ENCODE peak calls at places on chromosomes 1 and 21, in six cellular contexts. A, W, I, Q, K and M are unnamed samples. For H3K36me3, the result is how much of the 10 kb centered on the place peaks cover.

GRCh38 chr1:247895163-247895637 is at the start of gene OR2W3:
- DNase-seq in A (no peak), W (no peak), I (no peak), Q (no peak), K (no peak), M (no peak)

GRCh38 chr1:49298304-49298703 is 521.6 kb upstream of the BEND5 start:
- DNase-seq in A (no peak), W (no peak), I (no peak), Q (no peak), K (no peak), M (no peak)

GRCh38 chr1:216914974-216915373 is 191.7 kb upstream of the ESRRG start:
- DNase-seq in A (no peak), W (no peak), I (peak), Q (no peak), K (no peak), M (no peak)

GRCh38 chr1:115458426-115459114 is 120.5 kb upstream of the NGF start:
- DNase-seq in A (no peak), W (no peak), I (no peak), Q (no peak), K (no peak), M (no peak)

GRCh38 chr1:226872455-226872854 is 2.0 kb downstream of the PSEN2 start:
- DNase-seq in A (no peak), W (no peak), I (peak), Q (no peak), K (no peak), M (no peak)

GRCh38 chr1:22645936-22646335 is 2.5 kb downstream of the C1QC start:
- DNase-seq in A (no peak), W (no peak), I (no peak), Q (no peak), K (no peak), M (no peak)

GRCh38 chr1:110039641-110040040 is 5.2 kb downstream of the STRIP1 start:
- DNase-seq in A (no peak), W (no peak), I (no peak), Q (no peak), K (no peak), M (no peak)

GRCh38 chr1:47533176-47534039 is 95.6 kb downstream of the FOXD2 start:
- DNase-seq in A (peak), W (peak), I (peak), Q (peak), K (peak), M (peak)

GRCh38 chr1:201937624-201938212 is 8.6 kb downstream of the LMOD1 start:
- DNase-seq in A (no peak), W (no peak), I (peak), Q (no peak), K (no peak), M (no peak)

GRCh38 chr1:200118779-200119505 is 91.4 kb downstream of the NR5A2 start:
- DNase-seq in A (no peak), W (no peak), I (no peak), Q (no peak), K (no peak), M (no peak)

GRCh38 chr1:167066333-167067122 is 23.6 kb downstream of the GPA33 start:
- DNase-seq in A (peak), W (peak), I (peak), Q (peak), K (peak), M (peak)

GRCh38 chr21:33642896-33643657 is 776 bp downstream of the ITSN1 start:
- DNase-seq in A (peak), W (peak), I (peak), Q (peak), K (peak), M (no peak)

GRCh38 chr1:147613506-147613905 is 56.8 kb downstream of the ACP6 start:
- DNase-seq in A (no peak), W (no peak), I (peak), Q (no peak), K (no peak), M (no peak)

GRCh38 chr1:6544831-6545230 is 9.5 kb downstream of the NOL9 start:
- DNase-seq in A (no peak), W (no peak), I (no peak), Q (no peak), K (no peak), M (no peak)

GRCh38 chr1:56520202-56520601 is 59.2 kb downstream of the PLPP3 start:
- DNase-seq in A (no peak), W (no peak), I (no peak), Q (no peak), K (no peak), M (no peak)
- H3K36me3 ChIP-seq in A (under half), W (under half), I (under half), Q (under half), K (under half), M (under half)

DNA sequence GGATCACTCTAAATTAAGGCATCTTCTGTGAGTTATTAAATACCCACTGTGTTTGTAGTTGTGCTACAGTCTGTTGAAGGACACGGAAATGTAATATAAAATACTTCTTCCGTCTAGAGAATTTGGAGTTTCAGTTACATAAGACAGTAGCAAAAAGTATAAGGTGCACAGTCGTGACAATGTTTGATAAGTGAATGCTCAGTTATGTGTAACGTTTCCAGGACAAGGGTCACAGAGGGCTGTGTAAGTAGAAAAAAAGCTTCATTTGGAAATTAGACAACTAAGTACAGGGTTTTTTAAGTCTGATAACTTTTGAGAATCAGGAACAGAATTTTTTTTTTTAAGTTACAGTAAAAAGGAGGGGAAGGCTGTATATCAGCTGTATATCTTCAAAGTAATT is 27.5 kb downstream of the SRSF11 start:
- DNase-seq in A (no peak), W (no peak), I (no peak), Q (no peak), K (no peak), M (no peak)
- H3K36me3 ChIP-seq in A (half or more), W (under half), I (under half), Q (under half), K (under half), M (under half)

GRCh38 chr1:197391303-197392226 is 123.5 kb downstream of the CRB1 start:
- DNase-seq in A (no peak), W (no peak), I (no peak), Q (no peak), K (no peak), M (no peak)
- H3K36me3 ChIP-seq in A (under half), W (under half), I (under half), Q (under half), K (under half), M (under half)

DNA sequence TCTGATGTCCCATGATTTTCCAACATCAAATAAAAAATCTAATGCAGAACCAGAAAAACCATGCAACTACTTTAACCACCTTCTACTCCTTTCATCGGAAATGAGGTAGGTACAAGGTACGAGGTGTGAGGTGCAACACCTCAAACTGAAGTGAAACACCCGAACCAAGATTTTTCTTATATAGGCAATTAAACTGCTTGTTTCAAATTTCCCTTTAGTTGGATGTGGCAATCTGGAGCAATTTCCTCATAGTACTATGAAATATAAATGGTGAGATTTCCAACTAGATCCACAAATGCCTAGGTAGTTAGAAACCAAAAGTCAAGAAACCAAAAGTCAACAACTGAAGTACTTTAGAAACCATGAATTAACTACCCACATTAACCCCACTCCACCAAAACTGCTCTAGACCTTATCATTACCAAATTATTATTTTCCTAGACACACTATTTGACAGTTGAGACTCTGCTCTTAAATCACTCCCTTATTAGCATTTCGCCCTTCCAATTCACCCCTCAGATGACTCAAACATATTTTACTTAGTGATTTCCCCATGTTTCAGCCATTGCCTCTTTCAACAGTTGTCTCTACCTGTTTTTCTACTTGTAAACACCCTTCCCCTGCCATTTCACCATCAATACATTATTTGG is 37.8 kb downstream of the FUBP1 start:
- DNase-seq in A (no peak), W (no peak), I (peak), Q (no peak), K (no peak), M (no peak)
- H3K36me3 ChIP-seq in A (half or more), W (under half), I (under half), Q (under half), K (under half), M (under half)